ENCODE peak calls at places on chromosomes 12 and 14, in four cellular contexts. K, M, V and B are unnamed samples.

GRCh38 chr12:851913-852312 is 97.6 kb downstream of the RAD52 start:
- DNase-seq in K (no peak), M (no peak), V (peak), B (no peak)

GRCh38 chr12:11134300-11134699 is at the start of gene TAS2R30:
- DNase-seq in K (no peak), M (no peak), V (no peak), B (no peak)

GRCh38 chr12:104064031-104064841 is at the start of gene HCFC2:
- DNase-seq in K (peak), M (no peak), V (peak), B (peak)

GRCh38 chr12:12008931-12009611 is 61.7 kb upstream of the BCL2L14 start:
- DNase-seq in K (peak), M (peak), V (peak), B (peak)

GRCh38 chr12:85509857-85510256 is 229.8 kb downstream of the ALX1 start:
- DNase-seq in K (peak), M (no peak), V (no peak), B (no peak)

GRCh38 chr12:132163911-132164288 is 19.6 kb downstream of the NOC4L start:
- DNase-seq in K (no peak), M (no peak), V (no peak), B (no peak)

GRCh38 chr14:99123208-99123870 is 148.7 kb downstream of the BCL11B start:
- DNase-seq in K (no peak), M (no peak), V (no peak), B (no peak)

GRCh38 chr12:64625243-64626077 is 15.2 kb downstream of the RASSF3 start:
- DNase-seq in K (peak), M (no peak), V (peak), B (no peak)

GRCh38 chr12:51531982-51532497 is 59.0 kb upstream of the SCN8A start:
- DNase-seq in K (peak), M (peak), V (peak), B (peak)

GRCh38 chr12:104494816-104495158 is 38.0 kb downstream of the CHST11 start:
- DNase-seq in K (no peak), M (no peak), V (no peak), B (no peak)

GRCh38 chr12:79841878-79842265 is 93.0 kb downstream of the PPP1R12A start:
- DNase-seq in K (no peak), M (no peak), V (no peak), B (no peak)

GRCh38 chr12:18446245-18446644 is 184.9 kb downstream of the PIK3C2G start:
- DNase-seq in K (peak), M (no peak), V (no peak), B (no peak)

GRCh38 chr14:100780646-100781355 is 45.1 kb upstream of the MEG3 start:
- DNase-seq in K (peak), M (no peak), V (no peak), B (peak)

GRCh38 chr12:92078167-92079053 is 67.2 kb downstream of the BTG1 start:
- DNase-seq in K (peak), M (no peak), V (peak), B (no peak)

GRCh38 chr14:88245321-88245720 is 77.7 kb downstream of the KCNK10 start:
- DNase-seq in K (no peak), M (no peak), V (no peak), B (no peak)

DNA sequence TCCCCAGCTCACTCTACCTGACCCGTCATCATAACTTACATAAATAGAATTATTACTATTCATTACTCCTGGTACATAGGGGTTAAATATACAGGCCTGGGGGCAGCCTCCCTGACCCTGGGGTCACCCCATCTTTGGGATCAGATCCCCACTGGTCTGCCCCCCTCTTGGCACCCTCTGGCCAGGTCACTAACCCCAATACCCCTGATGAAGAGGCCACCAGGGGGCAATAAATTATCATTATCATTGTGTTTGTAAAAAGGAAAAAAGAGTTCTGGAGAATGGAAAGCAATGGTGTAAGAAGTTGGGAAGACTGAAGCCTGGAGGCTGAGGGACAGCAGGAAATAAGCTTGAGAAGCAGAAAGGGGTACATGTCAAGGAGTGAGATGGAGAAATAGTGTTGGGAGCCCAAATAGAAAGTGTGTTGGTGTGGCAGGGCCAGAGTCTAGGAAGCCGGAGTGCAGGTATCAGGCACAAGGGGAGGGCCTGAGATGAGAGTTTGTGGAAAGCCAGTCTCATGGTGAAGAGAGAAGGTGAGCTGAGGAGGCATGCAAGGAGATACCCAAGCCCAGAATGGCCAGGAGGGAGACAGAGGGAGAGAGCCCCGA is 6.1 kb upstream of the AAAS start:
- DNase-seq in K (no peak), M (no peak), V (no peak), B (no peak)
- H4K5ac ChIP-seq in K (no peak), M (no peak), V (no peak), B (no peak)

DNA sequence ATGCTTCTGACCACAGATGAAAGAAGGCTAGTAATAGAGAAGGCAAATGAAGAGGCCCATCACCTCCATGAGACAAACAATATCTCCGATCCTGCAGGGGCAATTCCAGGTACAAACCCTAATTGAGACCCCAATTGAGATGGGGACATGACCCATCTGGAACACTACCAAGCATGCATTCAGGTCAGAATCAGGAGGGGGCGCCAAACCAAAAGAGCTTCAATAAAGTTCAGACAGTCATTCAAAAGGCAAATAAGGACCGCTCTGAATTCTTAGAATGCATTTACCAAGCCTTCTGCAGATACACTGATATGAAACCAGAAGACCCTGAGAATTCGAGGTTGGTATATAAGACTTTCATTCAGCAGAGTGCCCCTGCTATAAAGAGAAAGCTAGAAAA is 10.2 kb upstream of the EDDM3B start:
- DNase-seq in K (peak), M (no peak), V (no peak), B (peak)
- H3K56ac ChIP-seq in K (no peak), M (no peak), V (no peak), B (no peak)

GRCh38 chr12:57278465-57279453 is 27.8 kb upstream of the STAC3 start:
- DNase-seq in K (no peak), M (no peak), V (peak), B (no peak)
- H4K5ac ChIP-seq in K (no peak), M (no peak), V (no peak), B (no peak)

GRCh38 chr14:79554816-79555215 is 656.5 kb downstream of the DIO2 start:
- DNase-seq in K (no peak), M (no peak), V (no peak), B (no peak)
- H3K56ac ChIP-seq in K (no peak), M (no peak), V (no peak), B (no peak)

GRCh38 chr14:69356903-69357543 is 41.1 kb downstream of the ERH start:
- DNase-seq in K (no peak), M (no peak), V (no peak), B (no peak)

GRCh38 chr14:69358966-69359365 is 39.1 kb downstream of the ERH start:
- DNase-seq in K (no peak), M (no peak), V (no peak), B (no peak)

GRCh38 chr14:69355955-69356321 is 42.2 kb downstream of the ERH start:
- DNase-seq in K (no peak), M (no peak), V (peak), B (no peak)

GRCh38 chr14:69358233-69358963 is 39.7 kb downstream of the ERH start:
- DNase-seq in K (no peak), M (no peak), V (peak), B (no peak)

GRCh38 chr14:69357544-69358200 is 40.4 kb downstream of the ERH start:
- DNase-seq in K (no peak), M (no peak), V (no peak), B (no peak)
- H4K5ac ChIP-seq in K (no peak), M (no peak), V (no peak), B (no peak)

DNA sequence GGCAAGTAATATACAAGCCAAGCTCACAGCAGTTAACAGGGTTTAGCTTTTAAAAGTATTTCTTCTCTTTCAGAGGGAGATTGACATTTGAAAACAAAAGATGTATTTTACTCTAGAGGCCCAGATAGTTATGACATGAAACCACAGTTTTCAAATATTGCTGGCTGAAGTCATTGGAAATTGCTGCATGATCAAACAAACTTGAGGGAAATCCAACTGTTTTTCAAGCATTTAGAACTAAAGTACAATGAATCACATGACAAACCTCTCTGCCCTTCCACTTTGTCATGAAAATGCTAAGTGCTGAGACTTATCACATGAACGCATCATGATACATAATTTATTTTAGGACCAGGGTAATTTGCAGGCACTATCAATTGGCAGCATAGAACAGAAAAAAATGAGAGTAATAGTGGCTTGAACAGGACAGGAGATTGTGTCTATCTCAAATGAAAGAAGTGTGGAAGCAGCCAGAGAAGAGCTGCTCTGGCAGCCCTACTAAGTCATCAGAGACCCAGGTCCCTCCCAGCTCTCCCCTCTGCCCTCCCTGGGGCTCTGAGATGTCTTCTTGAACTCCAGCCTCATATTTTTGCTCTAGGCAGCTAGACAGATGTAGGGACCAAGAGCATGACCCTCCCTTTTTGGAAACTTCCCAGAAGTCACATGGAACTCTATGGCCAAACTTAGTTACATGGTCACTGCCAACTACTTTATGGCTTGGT is 90.1 kb upstream of the PELI2 start:
- DNase-seq in K (no peak), M (no peak), V (no peak), B (no peak)
- H3K56ac ChIP-seq in K (no peak), M (no peak), V (no peak), B (no peak)

DNA sequence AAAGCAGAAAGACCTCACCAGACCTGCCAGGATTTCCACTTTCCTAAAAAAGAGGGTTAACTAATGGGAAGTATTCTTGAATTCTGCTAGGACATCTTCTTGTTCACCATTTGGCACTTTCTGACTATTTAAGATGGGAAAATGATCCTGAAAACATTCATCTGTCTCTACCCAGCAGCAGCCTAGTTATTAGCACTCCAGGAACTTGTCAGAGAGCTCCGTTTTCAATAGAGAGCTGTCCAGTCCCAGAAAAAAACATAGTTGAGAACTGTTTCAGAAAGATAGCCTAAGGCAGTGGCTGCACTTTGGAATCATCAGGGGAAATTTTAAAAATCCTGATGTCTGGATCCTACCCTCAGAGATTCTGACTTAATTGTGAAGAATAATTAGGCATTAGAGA is 22.1 kb upstream of the CEP83 start:
- DNase-seq in K (no peak), M (no peak), V (no peak), B (no peak)
- H4K5ac ChIP-seq in K (no peak), M (no peak), V (no peak), B (no peak)

GRCh38 chr12:100077367-100077766 is 65.3 kb downstream of the BLTP3B start:
- DNase-seq in K (no peak), M (no peak), V (no peak), B (no peak)
- H3K56ac ChIP-seq in K (no peak), M (no peak), V (no peak), B (no peak)

GRCh38 chr12:65786041-65786440 is 38.2 kb upstream of the HMGA2 start:
- DNase-seq in K (no peak), M (no peak), V (no peak), B (no peak)

GRCh38 chr12:65785500-65785899 is 38.8 kb upstream of the HMGA2 start:
- DNase-seq in K (no peak), M (no peak), V (no peak), B (no peak)

GRCh38 chr12:65791400-65791799 is 32.9 kb upstream of the HMGA2 start:
- DNase-seq in K (no peak), M (no peak), V (no peak), B (no peak)

GRCh38 chr12:65787056-65787855 is 37.0 kb upstream of the HMGA2 start:
- DNase-seq in K (no peak), M (no peak), V (no peak), B (no peak)

DNA sequence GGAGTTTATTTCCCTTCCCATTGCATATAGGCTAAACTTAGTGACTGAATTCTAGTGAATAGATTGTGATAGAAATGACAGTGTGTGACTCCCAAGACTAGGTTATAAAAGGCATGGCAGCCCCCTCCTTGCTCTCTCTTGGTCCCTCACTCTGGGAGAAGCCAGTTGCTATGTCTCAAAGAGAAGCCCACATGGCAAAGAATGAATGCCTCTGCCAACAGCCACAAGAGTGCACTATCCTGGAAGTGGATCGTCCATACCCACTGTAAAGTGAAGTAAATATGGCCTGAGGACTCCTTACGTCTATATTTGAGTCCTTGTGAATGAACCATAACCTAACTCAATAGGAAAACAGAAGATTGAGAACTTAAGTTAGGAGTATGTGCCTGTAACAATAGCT is 35.4 kb upstream of the HMGA2 start:
- DNase-seq in K (no peak), M (no peak), V (no peak), B (no peak)
- H4K5ac ChIP-seq in K (no peak), M (no peak), V (no peak), B (no peak)